ENCODE peak calls at places on chromosomes 12 and 14, in five cellular contexts. One of them, this sample, is unnamed. For H3K4me1, the result is how much of the 10 kb centered on the place peaks cover.

GRCh38 chr12:321606-322326 is 59.1 kb upstream of the SLC6A13 start:
- DNase-seq in GM23338: no peak
- DNase-seq in ovary: no peak
- DNase-seq in cardiac muscle cell: peak
- DNase-seq in lower lobe of right lung: no peak
- DNase-seq in this sample: no peak

GRCh38 chr12:130880411-130880885 is 8.6 kb downstream of the RAN start:
- DNase-seq in ovary: no peak
- DNase-seq in lower lobe of right lung: no peak
- DNase-seq in GM23338: no peak
- DNase-seq in cardiac muscle cell: no peak
- DNase-seq in this sample: no peak

GRCh38 chr14:69845787-69846186 is 33.4 kb upstream of the SMOC1 start:
- DNase-seq in cardiac muscle cell: no peak
- DNase-seq in ovary: no peak
- DNase-seq in lower lobe of right lung: no peak
- DNase-seq in GM23338: no peak
- DNase-seq in this sample: no peak

GRCh38 chr14:37508500-37508899 is 86.5 kb downstream of the FOXA1 start:
- DNase-seq in lower lobe of right lung: no peak
- DNase-seq in cardiac muscle cell: no peak
- DNase-seq in ovary: no peak
- DNase-seq in GM23338: no peak
- DNase-seq in this sample: no peak

GRCh38 chr14:29320261-29320660 is 553.7 kb downstream of the FOXG1 start:
- DNase-seq in ovary: no peak
- DNase-seq in cardiac muscle cell: no peak
- DNase-seq in lower lobe of right lung: no peak
- DNase-seq in GM23338: no peak
- DNase-seq in this sample: no peak

GRCh38 chr12:87253157-87253556 is 776.0 kb downstream of the C12orf50 start:
- DNase-seq in ovary: no peak
- DNase-seq in lower lobe of right lung: no peak
- DNase-seq in cardiac muscle cell: no peak
- DNase-seq in GM23338: no peak
- DNase-seq in this sample: no peak

GRCh38 chr14:58898655-58899316 is 261.0 kb downstream of the DACT1 start:
- DNase-seq in cardiac muscle cell: no peak
- DNase-seq in ovary: no peak
- DNase-seq in GM23338: no peak
- DNase-seq in lower lobe of right lung: no peak
- DNase-seq in this sample: no peak

GRCh38 chr12:21413369-21414277 is 23.8 kb upstream of the PYROXD1 start:
- DNase-seq in ovary: no peak
- DNase-seq in GM23338: no peak
- DNase-seq in cardiac muscle cell: no peak
- DNase-seq in lower lobe of right lung: no peak
- DNase-seq in this sample: no peak

GRCh38 chr12:131415781-131416180 is 295.1 kb upstream of the SFSWAP start:
- DNase-seq in ovary: no peak
- DNase-seq in GM23338: peak
- DNase-seq in lower lobe of right lung: no peak
- DNase-seq in cardiac muscle cell: no peak
- DNase-seq in this sample: no peak

GRCh38 chr14:55671641-55672040 is 91.6 kb downstream of the KTN1 start:
- DNase-seq in GM23338: no peak
- DNase-seq in cardiac muscle cell: no peak
- DNase-seq in ovary: no peak
- DNase-seq in lower lobe of right lung: no peak
- DNase-seq in this sample: no peak

GRCh38 chr14:99892406-99892805 is 99.2 kb downstream of the EML1 start:
- DNase-seq in GM23338: no peak
- DNase-seq in lower lobe of right lung: no peak
- DNase-seq in cardiac muscle cell: no peak
- DNase-seq in ovary: no peak
- DNase-seq in this sample: no peak

GRCh38 chr14:66649515-66649914 is 141.6 kb downstream of the GPHN start:
- DNase-seq in GM23338: no peak
- DNase-seq in ovary: no peak
- DNase-seq in lower lobe of right lung: no peak
- DNase-seq in cardiac muscle cell: no peak
- DNase-seq in this sample: no peak

GRCh38 chr14:93033983-93034670 is 81.6 kb downstream of the ITPK1 start:
- DNase-seq in ovary: no peak
- DNase-seq in lower lobe of right lung: no peak
- DNase-seq in cardiac muscle cell: peak
- DNase-seq in GM23338: peak
- DNase-seq in this sample: no peak

GRCh38 chr12:22797686-22798085 is 172.7 kb downstream of the ETNK1 start:
- DNase-seq in GM23338: no peak
- DNase-seq in cardiac muscle cell: no peak
- DNase-seq in ovary: no peak
- DNase-seq in lower lobe of right lung: no peak
- DNase-seq in this sample: no peak

GRCh38 chr12:75666126-75666979 is 154.9 kb upstream of the KRR1 start:
- DNase-seq in lower lobe of right lung: no peak
- DNase-seq in cardiac muscle cell: no peak
- DNase-seq in ovary: no peak
- DNase-seq in GM23338: no peak
- DNase-seq in this sample: no peak

GRCh38 chr14:103694572-103695026 is 20.7 kb downstream of the XRCC3 start:
- DNase-seq in lower lobe of right lung: peak
- DNase-seq in cardiac muscle cell: no peak
- DNase-seq in GM23338: peak
- DNase-seq in ovary: no peak
- DNase-seq in this sample: peak

GRCh38 chr14:41609704-41610183 is 3.1 kb downstream of the LRFN5 start:
- DNase-seq in cardiac muscle cell: peak
- DNase-seq in lower lobe of right lung: no peak
- DNase-seq in GM23338: peak
- DNase-seq in ovary: peak
- DNase-seq in this sample: peak

DNA sequence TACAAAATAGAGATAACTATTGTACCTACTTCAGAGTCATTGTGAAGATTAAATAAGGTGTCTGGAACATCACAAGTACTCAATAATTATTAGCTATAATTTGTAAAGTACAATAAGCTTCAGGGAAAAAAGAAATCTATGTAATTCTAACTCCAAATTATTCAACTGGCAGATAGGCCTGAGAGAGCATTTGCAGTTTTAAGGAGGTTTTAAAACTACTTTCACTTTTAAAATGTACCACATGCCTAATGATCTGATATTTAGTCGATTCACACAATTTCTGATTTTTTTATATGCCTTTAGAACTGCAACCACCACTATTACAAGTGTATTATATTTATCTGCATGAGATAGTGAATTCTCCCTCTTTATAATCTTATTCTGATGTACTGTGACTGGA is 24.9 kb upstream of the FRMD6 start:
- DNase-seq in ovary: no peak
- DNase-seq in lower lobe of right lung: no peak
- DNase-seq in cardiac muscle cell: no peak
- DNase-seq in GM23338: no peak
- DNase-seq in this sample: no peak
- H3K27ac ChIP-seq in ovary: no peak
- H3K27ac ChIP-seq in lower lobe of right lung: no peak
- H3K27ac ChIP-seq in cardiac muscle cell: no peak
- H3K27ac ChIP-seq in GM23338: no peak
- H3K27ac ChIP-seq in this sample: no peak

GRCh38 chr14:75246546-75247285 is 31.9 kb upstream of the FOS start:
- DNase-seq in ovary: no peak
- DNase-seq in GM23338: no peak
- DNase-seq in cardiac muscle cell: no peak
- DNase-seq in lower lobe of right lung: peak
- DNase-seq in this sample: no peak

GRCh38 chr14:75249958-75250336 is 28.7 kb upstream of the FOS start:
- DNase-seq in lower lobe of right lung: no peak
- DNase-seq in cardiac muscle cell: no peak
- DNase-seq in GM23338: no peak
- DNase-seq in ovary: no peak
- DNase-seq in this sample: no peak

GRCh38 chr14:75249251-75249957 is 29.2 kb upstream of the FOS start:
- DNase-seq in lower lobe of right lung: peak
- DNase-seq in ovary: no peak
- DNase-seq in cardiac muscle cell: peak
- DNase-seq in GM23338: peak
- DNase-seq in this sample: no peak

GRCh38 chr14:75247286-75247922 is 31.2 kb upstream of the FOS start:
- DNase-seq in cardiac muscle cell: no peak
- DNase-seq in GM23338: no peak
- DNase-seq in ovary: no peak
- DNase-seq in lower lobe of right lung: peak
- DNase-seq in this sample: no peak

DNA sequence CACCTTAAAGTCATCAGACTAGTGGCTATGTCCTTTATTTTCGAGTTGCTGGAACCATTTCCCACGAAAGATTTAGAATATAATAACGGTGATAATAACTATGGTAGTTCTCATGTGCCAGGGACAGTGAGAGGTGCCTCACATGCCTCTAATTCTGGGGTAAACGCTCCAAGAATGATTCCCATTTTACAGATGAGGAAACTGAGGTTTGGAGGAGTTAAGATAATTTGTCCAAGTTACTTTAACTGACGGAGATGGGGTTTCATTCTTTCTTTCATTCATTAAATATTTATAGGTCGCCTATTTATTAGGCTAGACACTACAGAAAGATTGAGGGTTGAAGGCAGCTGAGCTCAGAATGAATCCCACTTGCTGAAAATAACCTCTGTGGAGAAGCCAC is 30.7 kb upstream of the FOS start:
- DNase-seq in GM23338: no peak
- DNase-seq in lower lobe of right lung: no peak
- DNase-seq in ovary: no peak
- DNase-seq in cardiac muscle cell: no peak
- DNase-seq in this sample: no peak
- H3K4me1 ChIP-seq in GM23338: under half
- H3K4me1 ChIP-seq in lower lobe of right lung: under half
- H3K4me1 ChIP-seq in ovary: under half
- H3K4me1 ChIP-seq in cardiac muscle cell: under half
- H3K4me1 ChIP-seq in this sample: under half

DNA sequence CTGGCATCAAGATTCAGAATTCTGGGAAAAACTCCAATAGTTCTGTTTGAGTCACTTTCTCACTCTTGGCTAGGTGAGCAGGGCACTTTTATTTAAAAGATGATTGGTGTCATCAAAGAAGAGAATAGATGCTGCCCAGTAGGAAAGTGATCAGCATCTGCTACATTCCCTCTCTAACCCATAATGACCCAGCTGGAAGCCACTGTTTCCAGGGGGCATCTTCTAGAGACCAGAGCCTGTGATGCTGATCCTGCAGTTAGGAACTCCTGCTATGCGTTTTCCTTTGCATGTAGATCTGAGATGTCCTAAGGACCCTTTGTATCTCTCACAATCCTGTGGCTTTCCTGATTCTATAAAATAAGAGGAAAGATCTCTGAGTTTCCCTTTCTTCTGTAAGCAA is 79.9 kb upstream of the TMTC1 start:
- DNase-seq in lower lobe of right lung: no peak
- DNase-seq in GM23338: peak
- DNase-seq in cardiac muscle cell: no peak
- DNase-seq in ovary: no peak
- DNase-seq in this sample: no peak
- H3K4me3 ChIP-seq in lower lobe of right lung: no peak
- H3K4me3 ChIP-seq in GM23338: no peak
- H3K4me3 ChIP-seq in cardiac muscle cell: no peak
- H3K4me3 ChIP-seq in ovary: no peak
- H3K4me3 ChIP-seq in this sample: no peak

GRCh38 chr12:120367252-120367923 is 1.6 kb downstream of the MSI1 start:
- DNase-seq in ovary: no peak
- DNase-seq in lower lobe of right lung: no peak
- DNase-seq in GM23338: peak
- DNase-seq in cardiac muscle cell: peak
- DNase-seq in this sample: no peak
- H3K27ac ChIP-seq in ovary: no peak
- H3K27ac ChIP-seq in lower lobe of right lung: no peak
- H3K27ac ChIP-seq in GM23338: no peak
- H3K27ac ChIP-seq in cardiac muscle cell: peak
- H3K27ac ChIP-seq in this sample: no peak

GRCh38 chr12:111785651-111786050 is 18.9 kb downstream of the ALDH2 start:
- DNase-seq in ovary: no peak
- DNase-seq in cardiac muscle cell: no peak
- DNase-seq in lower lobe of right lung: no peak
- DNase-seq in GM23338: no peak
- DNase-seq in this sample: no peak
- H3K4me1 ChIP-seq in ovary: under half
- H3K4me1 ChIP-seq in cardiac muscle cell: under half
- H3K4me1 ChIP-seq in lower lobe of right lung: under half
- H3K4me1 ChIP-seq in GM23338: under half
- H3K4me1 ChIP-seq in this sample: under half

GRCh38 chr12:53048033-53048779 is 1.7 kb upstream of the TNS2 start:
- DNase-seq in GM23338: peak
- DNase-seq in cardiac muscle cell: no peak
- DNase-seq in lower lobe of right lung: peak
- DNase-seq in ovary: peak
- DNase-seq in this sample: peak
- H3K4me3 ChIP-seq in GM23338: peak
- H3K4me3 ChIP-seq in cardiac muscle cell: no peak
- H3K4me3 ChIP-seq in lower lobe of right lung: peak
- H3K4me3 ChIP-seq in ovary: peak
- H3K4me3 ChIP-seq in this sample: peak

DNA sequence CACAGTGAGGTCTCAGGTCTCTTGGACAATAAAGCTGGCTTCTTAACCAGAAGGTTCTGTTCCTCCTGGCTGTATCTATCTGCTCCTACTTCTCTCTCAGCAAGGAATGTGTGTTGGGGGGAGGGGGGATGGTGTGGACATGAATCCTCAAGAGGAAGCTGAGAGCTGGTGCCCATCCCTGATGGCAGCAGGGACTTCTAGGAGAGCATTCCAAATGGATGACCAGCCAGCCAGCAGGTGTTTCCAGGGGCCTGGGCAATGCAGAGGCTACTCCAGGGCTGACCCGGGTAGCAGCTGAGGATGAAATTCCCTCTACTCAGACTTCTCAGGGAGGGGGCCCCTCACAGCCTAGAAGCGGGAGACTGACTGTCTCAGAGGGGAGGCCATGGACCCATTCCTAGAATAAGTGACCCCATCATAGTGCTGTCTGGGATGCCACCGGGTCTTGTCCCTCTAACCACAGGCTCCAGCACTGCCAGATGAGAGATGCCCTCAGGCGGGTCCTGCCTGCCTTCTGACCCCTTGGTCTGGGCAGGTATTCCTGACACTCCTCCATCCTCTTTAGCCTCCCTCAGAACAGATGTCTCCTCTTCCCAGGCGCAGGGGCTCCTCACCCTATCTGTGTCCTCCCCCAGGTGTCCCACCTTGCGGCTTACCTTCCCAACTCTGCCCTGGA is 1.2 kb downstream of the RAB15 start:
- DNase-seq in lower lobe of right lung: no peak
- DNase-seq in cardiac muscle cell: peak
- DNase-seq in GM23338: peak
- DNase-seq in ovary: no peak
- DNase-seq in this sample: no peak
- H3K27ac ChIP-seq in lower lobe of right lung: peak
- H3K27ac ChIP-seq in cardiac muscle cell: no peak
- H3K27ac ChIP-seq in GM23338: no peak
- H3K27ac ChIP-seq in ovary: no peak
- H3K27ac ChIP-seq in this sample: no peak

GRCh38 chr14:73606271-73606670 is 6.0 kb upstream of the ACOT6 start:
- DNase-seq in cardiac muscle cell: no peak
- DNase-seq in GM23338: no peak
- DNase-seq in ovary: no peak
- DNase-seq in lower lobe of right lung: no peak
- DNase-seq in this sample: no peak
- H3K4me1 ChIP-seq in cardiac muscle cell: under half
- H3K4me1 ChIP-seq in GM23338: under half
- H3K4me1 ChIP-seq in ovary: under half
- H3K4me1 ChIP-seq in lower lobe of right lung: under half
- H3K4me1 ChIP-seq in this sample: under half